ENCODE peak calls at places on chromosomes 7 and 10, in ten cellular contexts. One of them, this sample, is unnamed.

GRCh38 chr10:122255509-122256301 is 15.4 kb upstream of the BTBD16 start:
- DNase-seq in KG1: no peak
- DNase-seq in activated gamma-delta T cell: no peak
- DNase-seq in LHCN-M2: no peak
- DNase-seq in GF-D8: no peak
- DNase-seq in NCI-H2081: no peak
- DNase-seq in lung microvascular endothelial cell: no peak
- DNase-seq in NCI-H1105 treated with DMSO at 0.1 percent for 48 hours: no peak
- DNase-seq in iris pigment epithelial cell: no peak
- DNase-seq in activated T-cell treated with anti-CD3 and anti-CD28 coated beads for 1 hour: no peak
- DNase-seq in this sample: no peak

GRCh38 chr7:144827581-144828139 is 8.2 kb downstream of the TPK1 start:
- DNase-seq in KG1: no peak
- DNase-seq in NCI-H2081: no peak
- DNase-seq in GF-D8: no peak
- DNase-seq in activated gamma-delta T cell: no peak
- DNase-seq in activated T-cell treated with anti-CD3 and anti-CD28 coated beads for 1 hour: no peak
- DNase-seq in LHCN-M2: peak
- DNase-seq in lung microvascular endothelial cell: peak
- DNase-seq in NCI-H1105 treated with DMSO at 0.1 percent for 48 hours: no peak
- DNase-seq in iris pigment epithelial cell: peak
- DNase-seq in this sample: no peak

GRCh38 chr7:374706-375490 is 84.9 kb downstream of the FOXL3 start:
- DNase-seq in activated gamma-delta T cell: no peak
- DNase-seq in NCI-H2081: no peak
- DNase-seq in lung microvascular endothelial cell: no peak
- DNase-seq in GF-D8: no peak
- DNase-seq in LHCN-M2: no peak
- DNase-seq in NCI-H1105 treated with DMSO at 0.1 percent for 48 hours: no peak
- DNase-seq in KG1: no peak
- DNase-seq in activated T-cell treated with anti-CD3 and anti-CD28 coated beads for 1 hour: no peak
- DNase-seq in iris pigment epithelial cell: no peak
- DNase-seq in this sample: no peak

GRCh38 chr7:50667338-50667737 is 102.1 kb upstream of the DDC start:
- DNase-seq in NCI-H1105 treated with DMSO at 0.1 percent for 48 hours: no peak
- DNase-seq in activated gamma-delta T cell: no peak
- DNase-seq in lung microvascular endothelial cell: peak
- DNase-seq in LHCN-M2: no peak
- DNase-seq in activated T-cell treated with anti-CD3 and anti-CD28 coated beads for 1 hour: no peak
- DNase-seq in GF-D8: no peak
- DNase-seq in iris pigment epithelial cell: no peak
- DNase-seq in NCI-H2081: no peak
- DNase-seq in KG1: no peak
- DNase-seq in this sample: no peak

GRCh38 chr10:18793951-18794350 is 134.7 kb downstream of the ARL5B start:
- DNase-seq in iris pigment epithelial cell: peak
- DNase-seq in activated gamma-delta T cell: no peak
- DNase-seq in NCI-H2081: peak
- DNase-seq in LHCN-M2: no peak
- DNase-seq in lung microvascular endothelial cell: no peak
- DNase-seq in activated T-cell treated with anti-CD3 and anti-CD28 coated beads for 1 hour: no peak
- DNase-seq in NCI-H1105 treated with DMSO at 0.1 percent for 48 hours: peak
- DNase-seq in KG1: no peak
- DNase-seq in GF-D8: no peak
- DNase-seq in this sample: no peak

GRCh38 chr7:2193120-2193519 is 39.6 kb downstream of the MAD1L1 start:
- DNase-seq in activated gamma-delta T cell: no peak
- DNase-seq in iris pigment epithelial cell: no peak
- DNase-seq in KG1: no peak
- DNase-seq in activated T-cell treated with anti-CD3 and anti-CD28 coated beads for 1 hour: no peak
- DNase-seq in GF-D8: no peak
- DNase-seq in NCI-H1105 treated with DMSO at 0.1 percent for 48 hours: peak
- DNase-seq in NCI-H2081: peak
- DNase-seq in LHCN-M2: peak
- DNase-seq in lung microvascular endothelial cell: no peak
- DNase-seq in this sample: peak

GRCh38 chr7:6615853-6616555 is 594 bp downstream of the ZNF853 start:
- DNase-seq in iris pigment epithelial cell: no peak
- DNase-seq in activated T-cell treated with anti-CD3 and anti-CD28 coated beads for 1 hour: no peak
- DNase-seq in GF-D8: no peak
- DNase-seq in activated gamma-delta T cell: no peak
- DNase-seq in LHCN-M2: no peak
- DNase-seq in lung microvascular endothelial cell: no peak
- DNase-seq in NCI-H1105 treated with DMSO at 0.1 percent for 48 hours: peak
- DNase-seq in NCI-H2081: peak
- DNase-seq in KG1: no peak
- DNase-seq in this sample: peak

GRCh38 chr7:135224027-135224426 is 9.6 kb upstream of the STRA8 start:
- DNase-seq in NCI-H2081: no peak
- DNase-seq in activated T-cell treated with anti-CD3 and anti-CD28 coated beads for 1 hour: no peak
- DNase-seq in iris pigment epithelial cell: no peak
- DNase-seq in GF-D8: peak
- DNase-seq in KG1: no peak
- DNase-seq in activated gamma-delta T cell: no peak
- DNase-seq in LHCN-M2: no peak
- DNase-seq in lung microvascular endothelial cell: no peak
- DNase-seq in NCI-H1105 treated with DMSO at 0.1 percent for 48 hours: no peak
- DNase-seq in this sample: no peak

GRCh38 chr7:157139142-157140117 is 704 bp downstream of the UBE3C start:
- DNase-seq in NCI-H2081: peak
- DNase-seq in iris pigment epithelial cell: peak
- DNase-seq in LHCN-M2: peak
- DNase-seq in lung microvascular endothelial cell: peak
- DNase-seq in NCI-H1105 treated with DMSO at 0.1 percent for 48 hours: no peak
- DNase-seq in GF-D8: no peak
- DNase-seq in activated T-cell treated with anti-CD3 and anti-CD28 coated beads for 1 hour: peak
- DNase-seq in activated gamma-delta T cell: peak
- DNase-seq in KG1: no peak
- DNase-seq in this sample: no peak

GRCh38 chr10:79148452-79149344 is 79.9 kb downstream of the ZMIZ1 start:
- DNase-seq in iris pigment epithelial cell: peak
- DNase-seq in LHCN-M2: no peak
- DNase-seq in activated gamma-delta T cell: no peak
- DNase-seq in NCI-H1105 treated with DMSO at 0.1 percent for 48 hours: no peak
- DNase-seq in activated T-cell treated with anti-CD3 and anti-CD28 coated beads for 1 hour: no peak
- DNase-seq in KG1: no peak
- DNase-seq in lung microvascular endothelial cell: peak
- DNase-seq in NCI-H2081: no peak
- DNase-seq in GF-D8: no peak
- DNase-seq in this sample: no peak

GRCh38 chr7:127776776-127777390 is 124.9 kb downstream of the SND1 start:
- DNase-seq in activated gamma-delta T cell: no peak
- DNase-seq in GF-D8: no peak
- DNase-seq in KG1: no peak
- DNase-seq in lung microvascular endothelial cell: no peak
- DNase-seq in NCI-H2081: no peak
- DNase-seq in activated T-cell treated with anti-CD3 and anti-CD28 coated beads for 1 hour: no peak
- DNase-seq in iris pigment epithelial cell: peak
- DNase-seq in NCI-H1105 treated with DMSO at 0.1 percent for 48 hours: no peak
- DNase-seq in LHCN-M2: peak
- DNase-seq in this sample: no peak

GRCh38 chr7:135189961-135190360 is 19.5 kb upstream of the CYREN start:
- DNase-seq in GF-D8: no peak
- DNase-seq in LHCN-M2: no peak
- DNase-seq in lung microvascular endothelial cell: no peak
- DNase-seq in activated T-cell treated with anti-CD3 and anti-CD28 coated beads for 1 hour: no peak
- DNase-seq in iris pigment epithelial cell: peak
- DNase-seq in KG1: no peak
- DNase-seq in activated gamma-delta T cell: no peak
- DNase-seq in NCI-H1105 treated with DMSO at 0.1 percent for 48 hours: no peak
- DNase-seq in NCI-H2081: no peak
- DNase-seq in this sample: no peak

GRCh38 chr7:70301673-70302072 is 703.4 kb downstream of the AUTS2 start:
- DNase-seq in NCI-H1105 treated with DMSO at 0.1 percent for 48 hours: no peak
- DNase-seq in NCI-H2081: no peak
- DNase-seq in LHCN-M2: no peak
- DNase-seq in activated T-cell treated with anti-CD3 and anti-CD28 coated beads for 1 hour: no peak
- DNase-seq in activated gamma-delta T cell: no peak
- DNase-seq in lung microvascular endothelial cell: no peak
- DNase-seq in GF-D8: no peak
- DNase-seq in KG1: no peak
- DNase-seq in iris pigment epithelial cell: no peak
- DNase-seq in this sample: no peak

GRCh38 chr7:27176962-27177794 is 3.1 kb upstream of the HOXA10 start:
- DNase-seq in NCI-H2081: no peak
- DNase-seq in NCI-H1105 treated with DMSO at 0.1 percent for 48 hours: no peak
- DNase-seq in LHCN-M2: no peak
- DNase-seq in GF-D8: no peak
- DNase-seq in activated T-cell treated with anti-CD3 and anti-CD28 coated beads for 1 hour: no peak
- DNase-seq in activated gamma-delta T cell: no peak
- DNase-seq in lung microvascular endothelial cell: no peak
- DNase-seq in iris pigment epithelial cell: no peak
- DNase-seq in KG1: no peak
- DNase-seq in this sample: no peak

GRCh38 chr10:53315709-53316108 is 543.1 kb upstream of the MBL2 start:
- DNase-seq in iris pigment epithelial cell: no peak
- DNase-seq in NCI-H1105 treated with DMSO at 0.1 percent for 48 hours: no peak
- DNase-seq in GF-D8: no peak
- DNase-seq in activated T-cell treated with anti-CD3 and anti-CD28 coated beads for 1 hour: no peak
- DNase-seq in LHCN-M2: peak
- DNase-seq in activated gamma-delta T cell: no peak
- DNase-seq in KG1: no peak
- DNase-seq in lung microvascular endothelial cell: no peak
- DNase-seq in NCI-H2081: no peak
- DNase-seq in this sample: no peak

GRCh38 chr7:28926871-28927597 is 31.1 kb downstream of the TRIL start:
- DNase-seq in KG1: peak
- DNase-seq in lung microvascular endothelial cell: peak
- DNase-seq in LHCN-M2: peak
- DNase-seq in GF-D8: peak
- DNase-seq in NCI-H1105 treated with DMSO at 0.1 percent for 48 hours: peak
- DNase-seq in activated T-cell treated with anti-CD3 and anti-CD28 coated beads for 1 hour: peak
- DNase-seq in activated gamma-delta T cell: no peak
- DNase-seq in NCI-H2081: peak
- DNase-seq in iris pigment epithelial cell: peak
- DNase-seq in this sample: peak

GRCh38 chr7:135536160-135536559 is 21.6 kb upstream of the NUP205 start:
- DNase-seq in KG1: no peak
- DNase-seq in LHCN-M2: peak
- DNase-seq in activated gamma-delta T cell: no peak
- DNase-seq in activated T-cell treated with anti-CD3 and anti-CD28 coated beads for 1 hour: no peak
- DNase-seq in NCI-H2081: no peak
- DNase-seq in iris pigment epithelial cell: peak
- DNase-seq in NCI-H1105 treated with DMSO at 0.1 percent for 48 hours: no peak
- DNase-seq in lung microvascular endothelial cell: no peak
- DNase-seq in GF-D8: peak
- DNase-seq in this sample: no peak

GRCh38 chr7:72275412-72276070 is 136.6 kb downstream of the CALN1 start:
- DNase-seq in GF-D8: no peak
- DNase-seq in activated gamma-delta T cell: no peak
- DNase-seq in LHCN-M2: no peak
- DNase-seq in iris pigment epithelial cell: no peak
- DNase-seq in activated T-cell treated with anti-CD3 and anti-CD28 coated beads for 1 hour: no peak
- DNase-seq in NCI-H1105 treated with DMSO at 0.1 percent for 48 hours: no peak
- DNase-seq in NCI-H2081: no peak
- DNase-seq in lung microvascular endothelial cell: no peak
- DNase-seq in KG1: no peak
- DNase-seq in this sample: no peak

GRCh38 chr10:126398924-126399323 is 10.6 kb upstream of the ADAM12 start:
- DNase-seq in activated gamma-delta T cell: no peak
- DNase-seq in iris pigment epithelial cell: no peak
- DNase-seq in KG1: no peak
- DNase-seq in NCI-H2081: no peak
- DNase-seq in LHCN-M2: no peak
- DNase-seq in lung microvascular endothelial cell: no peak
- DNase-seq in activated T-cell treated with anti-CD3 and anti-CD28 coated beads for 1 hour: no peak
- DNase-seq in GF-D8: no peak
- DNase-seq in NCI-H1105 treated with DMSO at 0.1 percent for 48 hours: no peak
- DNase-seq in this sample: no peak

GRCh38 chr10:36474456-36474855 is 650.9 kb upstream of the ANKRD30A start:
- DNase-seq in NCI-H2081: no peak
- DNase-seq in GF-D8: no peak
- DNase-seq in activated gamma-delta T cell: no peak
- DNase-seq in lung microvascular endothelial cell: no peak
- DNase-seq in KG1: no peak
- DNase-seq in LHCN-M2: no peak
- DNase-seq in activated T-cell treated with anti-CD3 and anti-CD28 coated beads for 1 hour: no peak
- DNase-seq in NCI-H1105 treated with DMSO at 0.1 percent for 48 hours: no peak
- DNase-seq in iris pigment epithelial cell: no peak
- DNase-seq in this sample: no peak

This sample was measured in DMS153.